ENCODE peak calls at places on chromosomes 6 and 20, in five cellular contexts. One of them, this sample, is unnamed.

GRCh38 chr20:39706089-39706721 is 744.1 kb downstream of the DHX35 start:
- DNase-seq in breast epithelium: no peak
- DNase-seq in psoas muscle: no peak
- DNase-seq in ovary: peak
- DNase-seq in kidney: no peak
- DNase-seq in this sample: no peak

GRCh38 chr6:144104898-144105487 is 9.6 kb upstream of the SF3B5 start:
- DNase-seq in breast epithelium: no peak
- DNase-seq in psoas muscle: no peak
- DNase-seq in ovary: no peak
- DNase-seq in kidney: no peak
- DNase-seq in this sample: peak

GRCh38 chr6:36387440-36388303 is at the start of gene ETV7:
- DNase-seq in breast epithelium: no peak
- DNase-seq in psoas muscle: no peak
- DNase-seq in ovary: peak
- DNase-seq in kidney: no peak
- DNase-seq in this sample: peak

GRCh38 chr6:112180095-112180820 is 74.1 kb downstream of the LAMA4 start:
- DNase-seq in breast epithelium: no peak
- DNase-seq in psoas muscle: no peak
- DNase-seq in ovary: no peak
- DNase-seq in kidney: no peak
- DNase-seq in this sample: peak

GRCh38 chr6:112882381-112882780 is 535.3 kb downstream of the RFPL4B start:
- DNase-seq in breast epithelium: no peak
- DNase-seq in psoas muscle: no peak
- DNase-seq in ovary: no peak
- DNase-seq in kidney: no peak
- DNase-seq in this sample: no peak

GRCh38 chr6:106974337-106974998 is at the start of gene CD24:
- DNase-seq in breast epithelium: peak
- DNase-seq in psoas muscle: no peak
- DNase-seq in ovary: peak
- DNase-seq in kidney: peak
- DNase-seq in this sample: peak

GRCh38 chr6:35370799-35371493 is 28.6 kb downstream of the PPARD start:
- DNase-seq in breast epithelium: no peak
- DNase-seq in psoas muscle: no peak
- DNase-seq in ovary: no peak
- DNase-seq in kidney: no peak
- DNase-seq in this sample: no peak

GRCh38 chr6:36662380-36662779 is 16.1 kb upstream of the CDKN1A start:
- DNase-seq in breast epithelium: no peak
- DNase-seq in psoas muscle: no peak
- DNase-seq in ovary: no peak
- DNase-seq in kidney: no peak
- DNase-seq in this sample: no peak

GRCh38 chr6:31396422-31397152 is 6.8 kb upstream of the MICA start:
- DNase-seq in breast epithelium: peak
- DNase-seq in psoas muscle: peak
- DNase-seq in ovary: peak
- DNase-seq in kidney: no peak
- DNase-seq in this sample: peak

GRCh38 chr20:58765795-58766194 is 73.2 kb downstream of the NPEPL1 start:
- DNase-seq in breast epithelium: no peak
- DNase-seq in psoas muscle: no peak
- DNase-seq in ovary: no peak
- DNase-seq in kidney: no peak
- DNase-seq in this sample: no peak

GRCh38 chr20:36097331-36097730 is 57.2 kb upstream of the EPB41L1 start:
- DNase-seq in breast epithelium: no peak
- DNase-seq in psoas muscle: no peak
- DNase-seq in ovary: no peak
- DNase-seq in kidney: no peak
- DNase-seq in this sample: no peak

GRCh38 chr6:32967151-32968091 is 973 bp upstream of the BRD2 start:
- DNase-seq in breast epithelium: no peak
- DNase-seq in psoas muscle: no peak
- DNase-seq in ovary: no peak
- DNase-seq in kidney: no peak
- DNase-seq in this sample: no peak

GRCh38 chr20:34516874-34517542 is 786 bp downstream of the DYNLRB1 start:
- DNase-seq in breast epithelium: no peak
- DNase-seq in psoas muscle: no peak
- DNase-seq in ovary: no peak
- DNase-seq in kidney: no peak
- DNase-seq in this sample: peak

GRCh38 chr20:51096571-51097267 is 73.8 kb upstream of the KCNG1 start:
- DNase-seq in breast epithelium: no peak
- DNase-seq in psoas muscle: no peak
- DNase-seq in ovary: no peak
- DNase-seq in kidney: no peak
- DNase-seq in this sample: no peak

GRCh38 chr6:56833127-56833791 is 121.6 kb upstream of the BEND6 start:
- DNase-seq in breast epithelium: no peak
- DNase-seq in psoas muscle: no peak
- DNase-seq in ovary: no peak
- DNase-seq in kidney: no peak
- DNase-seq in this sample: no peak

GRCh38 chr20:4820833-4821518 is 99.3 kb downstream of the PRND start:
- DNase-seq in breast epithelium: no peak
- DNase-seq in psoas muscle: no peak
- DNase-seq in ovary: peak
- DNase-seq in kidney: peak
- DNase-seq in this sample: peak

GRCh38 chr20:61929971-61930666 is 135.6 kb downstream of the TAF4 start:
- DNase-seq in breast epithelium: no peak
- DNase-seq in psoas muscle: peak
- DNase-seq in ovary: no peak
- DNase-seq in kidney: peak
- DNase-seq in this sample: no peak

GRCh38 chr20:64106981-64107735 is at the start of gene NPBWR2:
- DNase-seq in breast epithelium: no peak
- DNase-seq in psoas muscle: peak
- DNase-seq in ovary: no peak
- DNase-seq in kidney: peak
- DNase-seq in this sample: no peak

GRCh38 chr6:120352491-120352890 is 981.8 kb downstream of the TBC1D32 start:
- DNase-seq in breast epithelium: no peak
- DNase-seq in psoas muscle: no peak
- DNase-seq in ovary: no peak
- DNase-seq in kidney: no peak
- DNase-seq in this sample: no peak

GRCh38 chr6:148750826-148751225 is 4.0 kb downstream of the UST start:
- DNase-seq in breast epithelium: no peak
- DNase-seq in psoas muscle: no peak
- DNase-seq in ovary: no peak
- DNase-seq in kidney: no peak
- DNase-seq in this sample: no peak

GRCh38 chr20:40821438-40821837 is 132.4 kb upstream of the MAFB start:
- DNase-seq in breast epithelium: no peak
- DNase-seq in psoas muscle: no peak
- DNase-seq in ovary: no peak
- DNase-seq in kidney: no peak
- DNase-seq in this sample: no peak

GRCh38 chr20:25207149-25207959 is 11.8 kb downstream of the ENTPD6 start:
- DNase-seq in breast epithelium: peak
- DNase-seq in psoas muscle: no peak
- DNase-seq in ovary: peak
- DNase-seq in kidney: no peak
- DNase-seq in this sample: no peak

GRCh38 chr6:42084889-42085288 is 34.6 kb downstream of the TAF8 start:
- DNase-seq in breast epithelium: no peak
- DNase-seq in psoas muscle: no peak
- DNase-seq in ovary: no peak
- DNase-seq in kidney: no peak
- DNase-seq in this sample: no peak

GRCh38 chr20:53948383-53949318 is 121.7 kb downstream of the BCAS1 start:
- DNase-seq in breast epithelium: no peak
- DNase-seq in psoas muscle: no peak
- DNase-seq in ovary: no peak
- DNase-seq in kidney: no peak
- DNase-seq in this sample: no peak

GRCh38 chr20:60455272-60455671 is 497.0 kb downstream of the CDH26 start:
- DNase-seq in breast epithelium: no peak
- DNase-seq in psoas muscle: no peak
- DNase-seq in ovary: no peak
- DNase-seq in kidney: no peak
- DNase-seq in this sample: no peak

GRCh38 chr6:128474481-128474880 is 45.9 kb downstream of the PTPRK start:
- DNase-seq in breast epithelium: no peak
- DNase-seq in psoas muscle: no peak
- DNase-seq in ovary: no peak
- DNase-seq in kidney: no peak
- DNase-seq in this sample: no peak

GRCh38 chr6:47595785-47596184 is 102.6 kb upstream of the ADGRF4 start:
- DNase-seq in breast epithelium: no peak
- DNase-seq in psoas muscle: no peak
- DNase-seq in ovary: no peak
- DNase-seq in kidney: no peak
- DNase-seq in this sample: no peak

GRCh38 chr20:58839474-58839874 is 11.2 kb downstream of the GNAS-AS1 start:
- DNase-seq in breast epithelium: no peak
- DNase-seq in psoas muscle: peak
- DNase-seq in ovary: no peak
- DNase-seq in kidney: peak
- DNase-seq in this sample: peak

GRCh38 chr6:56677559-56677958 is 34.9 kb upstream of the DST start:
- DNase-seq in breast epithelium: no peak
- DNase-seq in psoas muscle: no peak
- DNase-seq in ovary: no peak
- DNase-seq in kidney: no peak
- DNase-seq in this sample: no peak

GRCh38 chr20:48615871-48616270 is 211.9 kb downstream of the PREX1 start:
- DNase-seq in breast epithelium: no peak
- DNase-seq in psoas muscle: peak
- DNase-seq in ovary: peak
- DNase-seq in kidney: no peak
- DNase-seq in this sample: no peak

GRCh38 chr6:108518714-108519576 is 41.8 kb upstream of the FOXO3 start:
- DNase-seq in breast epithelium: no peak
- DNase-seq in psoas muscle: no peak
- DNase-seq in ovary: no peak
- DNase-seq in kidney: no peak
- DNase-seq in this sample: no peak
- TF ChIP-seq CTCF in breast epithelium: no peak
- TF ChIP-seq CTCF in psoas muscle: no peak
- TF ChIP-seq CTCF in ovary: no peak
- TF ChIP-seq CTCF in kidney: peak
- TF ChIP-seq CTCF in this sample: peak

GRCh38 chr20:44173116-44173515 is 13.9 kb downstream of the JPH2 start:
- DNase-seq in breast epithelium: no peak
- DNase-seq in psoas muscle: no peak
- DNase-seq in ovary: no peak
- DNase-seq in kidney: no peak
- DNase-seq in this sample: no peak

GRCh38 chr20:44174996-44175766 is 11.8 kb downstream of the JPH2 start:
- DNase-seq in breast epithelium: no peak
- DNase-seq in psoas muscle: peak
- DNase-seq in ovary: no peak
- DNase-seq in kidney: no peak
- DNase-seq in this sample: no peak

GRCh38 chr20:44173846-44174245 is 13.1 kb downstream of the JPH2 start:
- DNase-seq in breast epithelium: no peak
- DNase-seq in psoas muscle: no peak
- DNase-seq in ovary: no peak
- DNase-seq in kidney: no peak
- DNase-seq in this sample: no peak

GRCh38 chr20:44180814-44181213 is 6.2 kb downstream of the JPH2 start:
- DNase-seq in breast epithelium: no peak
- DNase-seq in psoas muscle: peak
- DNase-seq in ovary: no peak
- DNase-seq in kidney: no peak
- DNase-seq in this sample: no peak

DNA sequence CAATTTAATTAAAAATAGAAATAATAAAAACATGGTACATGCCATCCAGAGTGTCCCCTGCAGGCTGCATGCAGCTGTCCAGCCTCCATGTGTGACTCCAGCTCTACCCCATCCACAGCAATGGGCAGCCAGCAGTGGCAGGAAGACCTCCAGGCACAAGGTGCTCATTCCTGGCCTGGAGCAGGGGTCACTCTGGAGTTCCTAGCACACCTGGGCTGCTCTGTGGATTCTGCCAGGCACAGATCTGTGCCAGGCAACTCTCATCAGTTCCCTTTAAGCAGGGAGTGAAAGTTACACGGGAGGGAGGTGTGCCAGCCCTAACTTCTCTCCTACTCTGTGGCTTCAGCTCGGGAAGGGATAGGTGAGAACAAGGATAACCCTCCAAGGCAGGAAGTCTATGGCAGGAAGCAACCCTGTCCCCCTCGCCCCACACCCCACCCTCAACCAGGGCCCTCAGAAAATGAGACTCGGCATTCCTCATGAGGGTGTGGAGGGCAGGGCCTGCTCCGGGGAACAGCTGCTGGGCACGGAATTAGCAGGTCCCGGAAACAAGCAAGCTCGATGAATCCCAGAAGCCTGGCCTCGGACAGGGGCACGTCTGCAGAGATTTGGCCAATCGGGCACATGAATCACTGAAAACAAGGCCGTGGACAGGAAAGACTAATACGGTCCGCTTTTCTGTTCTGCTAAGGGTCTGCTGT is 10.0 kb downstream of the JPH2 start:
- DNase-seq in breast epithelium: no peak
- DNase-seq in psoas muscle: peak
- DNase-seq in ovary: no peak
- DNase-seq in kidney: peak
- DNase-seq in this sample: peak
- H3K27ac ChIP-seq in breast epithelium: no peak
- H3K27ac ChIP-seq in psoas muscle: peak
- H3K27ac ChIP-seq in ovary: no peak
- H3K27ac ChIP-seq in kidney: no peak
- H3K27ac ChIP-seq in this sample: peak

GRCh38 chr6:161922631-161923119 is 648.8 kb upstream of the AGPAT4 start:
- DNase-seq in breast epithelium: peak
- DNase-seq in psoas muscle: peak
- DNase-seq in ovary: no peak
- DNase-seq in kidney: no peak
- DNase-seq in this sample: peak
- TF ChIP-seq CTCF in breast epithelium: no peak
- TF ChIP-seq CTCF in psoas muscle: peak
- TF ChIP-seq CTCF in ovary: no peak
- TF ChIP-seq CTCF in kidney: peak
- TF ChIP-seq CTCF in this sample: peak

GRCh38 chr20:10595230-10595629 is 78.6 kb downstream of the JAG1 start:
- DNase-seq in breast epithelium: no peak
- DNase-seq in psoas muscle: no peak
- DNase-seq in ovary: no peak
- DNase-seq in kidney: no peak
- DNase-seq in this sample: no peak

GRCh38 chr20:10591956-10592521 is 81.8 kb downstream of the JAG1 start:
- DNase-seq in breast epithelium: no peak
- DNase-seq in psoas muscle: no peak
- DNase-seq in ovary: no peak
- DNase-seq in kidney: no peak
- DNase-seq in this sample: no peak

GRCh38 chr20:10594286-10594868 is 79.4 kb downstream of the JAG1 start:
- DNase-seq in breast epithelium: no peak
- DNase-seq in psoas muscle: no peak
- DNase-seq in ovary: no peak
- DNase-seq in kidney: no peak
- DNase-seq in this sample: no peak

GRCh38 chr20:10586296-10586695 is 87.5 kb downstream of the JAG1 start:
- DNase-seq in breast epithelium: no peak
- DNase-seq in psoas muscle: no peak
- DNase-seq in ovary: no peak
- DNase-seq in kidney: no peak
- DNase-seq in this sample: no peak

GRCh38 chr20:10590950-10591349 is 82.8 kb downstream of the JAG1 start:
- DNase-seq in breast epithelium: no peak
- DNase-seq in psoas muscle: no peak
- DNase-seq in ovary: no peak
- DNase-seq in kidney: no peak
- DNase-seq in this sample: peak
- H3K27ac ChIP-seq in breast epithelium: peak
- H3K27ac ChIP-seq in psoas muscle: peak
- H3K27ac ChIP-seq in ovary: no peak
- H3K27ac ChIP-seq in kidney: peak
- H3K27ac ChIP-seq in this sample: no peak